ENCODE peak calls at places on chromosome 18, in five cellular contexts. B, J, X, R and L are unnamed samples.
A peak's percentile ranks its signal among the peaks of the same experiment; 100 is the strongest.

GRCh38 chr18:7367336-7367735 is 136.4 kb downstream of the LRRC30 start:
- DNase-seq in B (peak; percentile 1), J (no peak), X (peak; percentile 16), R (no peak), L (peak; percentile 45)

GRCh38 chr18:49591775-49592174 is 29.9 kb downstream of the LIPG start:
- DNase-seq in B (no peak), J (no peak), X (no peak), R (no peak), L (no peak)

GRCh38 chr18:319745-320144 is 51.9 kb upstream of the THOC1 start:
- DNase-seq in B (no peak), J (no peak), X (no peak), R (no peak), L (no peak)

GRCh38 chr18:75923169-75923568 is 495.7 kb upstream of the SMIM21 start:
- DNase-seq in B (peak; percentile 65), J (no peak), X (no peak), R (no peak), L (no peak)

GRCh38 chr18:39274535-39274934 is 1708.9 kb upstream of the CELF4 start:
- DNase-seq in B (no peak), J (no peak), X (no peak), R (no peak), L (no peak)

GRCh38 chr18:28080876-28081300 is 96.0 kb downstream of the CDH2 start:
- DNase-seq in B (no peak), J (no peak), X (no peak), R (no peak), L (no peak)

GRCh38 chr18:13566941-13567762 is 159.2 kb downstream of the FAM210A start:
- DNase-seq in B (no peak), J (no peak), X (no peak), R (peak; percentile 89), L (no peak)

GRCh38 chr18:22385718-22386117 is 32.0 kb downstream of the CTAGE1 start:
- DNase-seq in B (no peak), J (no peak), X (no peak), R (no peak), L (no peak)

GRCh38 chr18:23422751-23423418 is 30.2 kb upstream of the RIOK3 start:
- DNase-seq in B (peak; percentile 56), J (peak; percentile 66), X (peak; percentile 65), R (peak; percentile 92), L (no peak)

GRCh38 chr18:24503182-24503581 is 42.7 kb downstream of the HRH4 start:
- DNase-seq in B (no peak), J (no peak), X (no peak), R (no peak), L (no peak)

GRCh38 chr18:3048121-3048520 is 35.2 kb upstream of the LPIN2 start:
- DNase-seq in B (no peak), J (no peak), X (no peak), R (no peak), L (no peak)

GRCh38 chr18:11868230-11868629 is 17.0 kb downstream of the CHMP1B start:
- DNase-seq in B (no peak), J (no peak), X (no peak), R (no peak), L (no peak)

GRCh38 chr18:12307251-12307736 is 747 bp upstream of the TUBB6 start:
- DNase-seq in B (no peak), J (no peak), X (no peak), R (no peak), L (peak; percentile 64)

GRCh38 chr18:9559253-9559652 is 55.1 kb downstream of the PPP4R1 start:
- DNase-seq in B (no peak), J (no peak), X (no peak), R (no peak), L (no peak)

GRCh38 chr18:48814490-48815181 is 136.1 kb downstream of the SMAD7 start:
- DNase-seq in B (no peak), J (no peak), X (no peak), R (no peak), L (no peak)

GRCh38 chr18:53984021-53984420 is 240.4 kb downstream of the MBD2 start:
- DNase-seq in B (no peak), J (no peak), X (no peak), R (no peak), L (no peak)

GRCh38 chr18:48229445-48230052 is 179.6 kb downstream of the ZBTB7C start:
- DNase-seq in B (no peak), J (no peak), X (no peak), R (no peak), L (peak; percentile 44)

GRCh38 chr18:67318651-67319050 is 197.9 kb downstream of the DSEL start:
- DNase-seq in B (no peak), J (no peak), X (no peak), R (no peak), L (no peak)
- TF ChIP-seq JUNB in B (no peak), J (no peak), X (no peak), R (no peak), L (no peak)

GRCh38 chr18:74819433-74820059 is 221.9 kb downstream of the ZNF407 start:
- DNase-seq in B (peak; percentile 14), J (peak; percentile 19), X (no peak), R (no peak), L (peak; percentile 93)
- TF ChIP-seq JUNB in B (no peak), J (no peak), X (no peak), R (no peak), L (no peak)

GRCh38 chr18:57502624-57503023 is 67.5 kb downstream of the ONECUT2 start:
- DNase-seq in B (no peak), J (no peak), X (no peak), R (no peak), L (no peak)

GRCh38 chr18:57498857-57499256 is 63.7 kb downstream of the ONECUT2 start:
- DNase-seq in B (no peak), J (no peak), X (no peak), R (no peak), L (no peak)

DNA sequence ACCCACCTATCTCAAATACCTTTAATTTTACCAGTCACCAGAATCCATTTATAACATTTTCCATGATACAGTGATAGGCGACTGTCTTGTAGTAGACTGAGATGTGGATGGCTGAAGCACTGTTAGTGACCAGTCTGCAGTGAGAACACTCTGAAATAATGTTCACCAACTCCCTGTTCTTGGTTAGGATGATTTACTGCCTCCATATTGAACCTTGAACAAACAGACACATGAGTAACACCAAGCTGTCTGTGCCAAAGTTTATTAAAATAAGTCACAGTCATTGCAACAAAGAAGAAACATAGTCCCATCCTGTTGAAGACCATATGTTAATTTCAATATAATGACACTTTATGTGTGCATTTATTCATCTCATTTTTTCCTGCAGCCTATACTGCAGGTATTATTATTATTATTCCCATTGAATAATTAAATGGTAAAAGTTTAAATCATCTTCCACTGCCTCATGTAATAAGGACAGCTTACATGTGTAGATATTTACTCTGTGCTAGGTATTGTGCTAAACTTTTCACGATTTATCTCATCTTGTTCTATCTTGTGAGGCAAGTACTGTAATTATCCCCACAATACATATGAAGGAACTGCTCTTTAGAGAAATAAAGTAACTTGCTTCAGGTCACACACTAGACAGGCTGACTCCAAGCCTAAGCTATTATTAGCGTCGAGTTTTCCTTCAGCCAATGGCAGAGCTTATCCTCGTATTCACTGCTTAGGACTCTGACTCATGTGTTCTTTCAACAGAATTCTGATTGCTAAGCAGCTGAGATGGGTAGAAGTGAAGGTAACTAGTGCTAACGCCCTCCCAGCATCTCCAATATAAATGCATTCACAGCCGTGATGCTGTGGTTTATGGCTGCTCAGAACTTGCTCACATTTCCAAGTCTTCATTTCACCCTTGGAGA is 62.5 kb downstream of the ONECUT2 start:
- DNase-seq in B (peak; percentile 29), J (no peak), X (no peak), R (no peak), L (no peak)
- TF ChIP-seq JUNB in B (no peak), J (no peak), X (no peak), R (no peak), L (no peak)

GRCh38 chr18:60623331-60623730 is 250.8 kb upstream of the MC4R start:
- DNase-seq in B (no peak), J (no peak), X (no peak), R (no peak), L (no peak)

DNA sequence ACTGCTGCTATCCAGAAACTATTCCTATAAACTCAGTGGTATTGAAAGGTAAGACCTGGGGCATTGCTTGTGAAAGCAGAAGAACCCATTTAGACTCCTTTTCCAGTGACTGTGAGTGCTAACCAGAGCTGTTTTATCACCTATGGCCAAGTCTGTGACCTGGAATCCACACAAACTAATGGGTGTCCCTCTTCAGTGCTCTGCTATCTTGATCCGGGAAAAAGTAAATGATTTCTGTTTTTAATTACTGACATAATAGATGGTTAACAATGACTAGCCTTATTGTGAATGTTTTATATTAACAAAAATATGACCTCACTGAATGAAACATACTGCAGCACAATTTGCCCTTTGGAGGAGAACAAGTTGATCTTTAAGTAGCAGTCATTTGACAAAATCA is 251.6 kb upstream of the MC4R start:
- DNase-seq in B (no peak), J (no peak), X (no peak), R (no peak), L (no peak)
- TF ChIP-seq JUNB in B (no peak), J (no peak), X (no peak), R (no peak), L (no peak)

DNA sequence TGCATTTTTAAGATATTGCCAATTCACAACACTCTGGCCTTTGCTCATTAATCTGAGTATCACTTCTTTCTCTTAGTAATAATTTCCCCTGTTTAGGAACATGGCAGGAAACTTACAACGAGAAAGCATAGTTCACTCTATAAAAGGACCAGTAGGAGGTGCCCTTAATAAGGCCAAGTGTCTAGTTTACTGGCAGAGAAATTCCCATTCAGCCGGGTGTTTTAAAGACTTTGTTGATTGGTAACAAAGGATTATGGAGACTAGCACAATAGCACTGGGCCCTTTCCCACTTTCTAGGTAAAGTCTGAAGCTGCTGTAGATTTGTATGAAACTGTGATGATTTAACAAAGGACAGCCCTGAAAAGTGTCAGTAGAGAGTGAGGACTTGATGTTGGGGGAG is 3.1 kb downstream of the DCC start:
- DNase-seq in B (peak; percentile 29), J (no peak), X (no peak), R (no peak), L (peak; percentile 67)
- TF ChIP-seq JUNB in B (no peak), J (no peak), X (no peak), R (no peak), L (no peak)

GRCh38 chr18:66046025-66046602 is 295.3 kb downstream of the CDH7 start:
- DNase-seq in B (peak; percentile 0), J (no peak), X (no peak), R (no peak), L (peak; percentile 15)

GRCh38 chr18:66048404-66048803 is 297.6 kb downstream of the CDH7 start:
- DNase-seq in B (no peak), J (no peak), X (no peak), R (no peak), L (no peak)

DNA sequence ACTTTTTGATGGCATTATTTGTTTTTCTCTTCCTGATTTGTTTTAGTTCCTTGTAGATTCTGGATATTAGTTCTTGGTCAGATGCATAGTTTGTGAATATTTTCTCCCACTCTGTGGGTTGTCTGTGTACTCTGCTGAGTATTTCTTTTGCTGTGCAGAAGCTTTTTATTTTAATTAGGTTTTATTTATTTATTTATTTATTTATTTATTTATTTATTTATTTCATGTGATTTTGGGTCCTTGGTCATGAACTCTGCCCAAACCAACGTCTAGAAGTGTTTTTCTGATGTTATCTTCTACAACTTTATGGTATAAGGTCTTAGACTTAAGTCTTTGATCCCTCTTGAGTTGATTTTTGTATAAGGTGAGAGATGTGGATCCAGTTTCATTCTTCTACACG is 292.2 kb downstream of the CDH7 start:
- DNase-seq in B (no peak), J (no peak), X (no peak), R (no peak), L (no peak)
- TF ChIP-seq JUNB in B (no peak), J (no peak), X (no peak), R (no peak), L (no peak)